ENCODE peak calls at places on chromosomes 7 and 10, in eight cellular contexts. E is NCI-H510A treated with DMSO at 0.1 percent for 48 hours; A is effector memory CD8-positive, alpha-beta T cell; B is MCF 10A; G is skeletal muscle cell; J is activated CD8-positive, alpha-beta memory T cell treated with anti-CD3 and anti-CD28 coated beads for 24 hours; U is lower leg skin; X is HepG2. L is an unnamed sample.

GRCh38 chr10:74909665-74910064 is 83.3 kb downstream of the KAT6B start:
- DNase-seq in A (no peak), X (no peak), B (no peak), U (no peak), E (no peak), G (no peak), J (no peak), L (no peak)

GRCh38 chr7:142383826-142384507 is 126.1 kb upstream of the PRSS58 start:
- DNase-seq in X (no peak), J (no peak), U (no peak), E (no peak), A (no peak), G (no peak), B (no peak), L (no peak)

GRCh38 chr10:70920519-70920918 is 32.2 kb upstream of the PCBD1 start:
- DNase-seq in U (peak; percentile 22), J (no peak), A (no peak), B (peak; percentile 59), X (no peak), E (peak; percentile 94), G (no peak), L (no peak)

GRCh38 chr7:56074371-56074791 is 10.3 kb downstream of the SUMF2 start:
- DNase-seq in E (peak; percentile 97), X (peak; percentile 68), U (peak; percentile 80), G (no peak), J (peak; percentile 86), A (peak; percentile 69), B (peak; percentile 90), L (peak; percentile 42)

GRCh38 chr7:87935373-87935706 is 1.3 kb downstream of the ADAM22 start:
- DNase-seq in U (no peak), A (no peak), E (no peak), B (no peak), X (no peak), J (no peak), G (no peak), L (no peak)

GRCh38 chr10:73065441-73065840 is 31.2 kb downstream of the P4HA1 start:
- DNase-seq in G (no peak), U (no peak), X (no peak), A (no peak), B (no peak), E (no peak), J (no peak), L (no peak)

GRCh38 chr10:47257396-47258120 is 42.4 kb upstream of the GDF10 start:
- DNase-seq in G (no peak), E (no peak), A (no peak), J (peak; percentile 56), X (no peak), U (no peak), B (peak; percentile 35), L (peak; percentile 60)

GRCh38 chr7:157930926-157931466 is 594.2 kb downstream of the DNAJB6 start:
- DNase-seq in U (no peak), G (no peak), B (no peak), J (no peak), A (no peak), E (no peak), X (no peak), L (no peak)

GRCh38 chr10:1620803-1621202 is 116.5 kb downstream of the ADARB2 start:
- DNase-seq in B (peak; percentile 9), U (no peak), G (no peak), A (no peak), E (no peak), X (no peak), J (no peak), L (no peak)

GRCh38 chr10:124288928-124289921 is 129.5 kb downstream of the OAT start:
- DNase-seq in J (no peak), U (no peak), A (no peak), B (no peak), G (no peak), X (no peak), E (no peak), L (no peak)

GRCh38 chr7:112770051-112770450 is 20.1 kb downstream of the TMEM168 start:
- DNase-seq in U (peak; percentile 60), E (no peak), B (peak; percentile 87), G (no peak), X (no peak), J (no peak), A (no peak), L (no peak)

GRCh38 chr10:62007145-62007544 is 105.6 kb downstream of the ARID5B start:
- DNase-seq in B (no peak), A (no peak), X (no peak), G (no peak), U (no peak), E (no peak), J (no peak), L (no peak)

GRCh38 chr7:151038951-151039849 is 9.1 kb upstream of the ASIC3 start:
- DNase-seq in J (peak; percentile 87), U (no peak), X (peak; percentile 67), E (no peak), G (peak; percentile 80), A (no peak), B (peak; percentile 85), L (no peak)